ENCODE peak calls at places on chromosome 5, in seven cellular contexts. One of them, this sample, is unnamed.
A peak's percentile ranks its signal among the peaks of the same experiment; 100 is the strongest.

GRCh38 chr5:95839658-95840057 is 17.1 kb upstream of the GLRX start:
- DNase-seq in HepG2: peak; percentile 69
- DNase-seq in H1: no peak
- DNase-seq in K562: no peak
- DNase-seq in GM12878: no peak
- DNase-seq in SK-N-SH: no peak
- DNase-seq in HCT116: no peak
- DNase-seq in this sample: no peak

GRCh38 chr5:102801375-102801774 is 46.3 kb downstream of the PAM start:
- DNase-seq in HCT116: no peak
- DNase-seq in K562: no peak
- DNase-seq in H1: no peak
- DNase-seq in SK-N-SH: no peak
- DNase-seq in GM12878: no peak
- DNase-seq in HepG2: no peak
- DNase-seq in this sample: no peak

GRCh38 chr5:51392689-51393199 is 9.5 kb downstream of the ISL1 start:
- DNase-seq in GM12878: no peak
- DNase-seq in HCT116: no peak
- DNase-seq in SK-N-SH: no peak
- DNase-seq in HepG2: no peak
- DNase-seq in H1: no peak
- DNase-seq in K562: no peak
- DNase-seq in this sample: no peak

GRCh38 chr5:15704397-15704947 is 204.5 kb downstream of the FBXL7 start:
- DNase-seq in HepG2: no peak
- DNase-seq in H1: no peak
- DNase-seq in GM12878: no peak
- DNase-seq in SK-N-SH: no peak
- DNase-seq in K562: no peak
- DNase-seq in HCT116: no peak
- DNase-seq in this sample: no peak

GRCh38 chr5:172713809-172714490 is 57.0 kb downstream of the DUSP1 start:
- DNase-seq in H1: no peak
- DNase-seq in HepG2: no peak
- DNase-seq in SK-N-SH: no peak
- DNase-seq in K562: no peak
- DNase-seq in HCT116: no peak
- DNase-seq in GM12878: no peak
- DNase-seq in this sample: no peak

GRCh38 chr5:3032513-3032912 is 281.0 kb upstream of the IRX2 start:
- DNase-seq in K562: no peak
- DNase-seq in HepG2: no peak
- DNase-seq in H1: no peak
- DNase-seq in SK-N-SH: no peak
- DNase-seq in GM12878: no peak
- DNase-seq in HCT116: no peak
- DNase-seq in this sample: no peak

GRCh38 chr5:98679963-98680362 is 93.5 kb upstream of the RGMB start:
- DNase-seq in H1: no peak
- DNase-seq in GM12878: no peak
- DNase-seq in HepG2: no peak
- DNase-seq in HCT116: no peak
- DNase-seq in K562: no peak
- DNase-seq in SK-N-SH: no peak
- DNase-seq in this sample: no peak

GRCh38 chr5:168353216-168353957 is 61.9 kb downstream of the WWC1 start:
- DNase-seq in H1: no peak
- DNase-seq in HepG2: no peak
- DNase-seq in K562: no peak
- DNase-seq in SK-N-SH: no peak
- DNase-seq in HCT116: no peak
- DNase-seq in GM12878: no peak
- DNase-seq in this sample: peak; percentile 97

GRCh38 chr5:172694061-172694460 is 53.0 kb downstream of the NEURL1B start:
- DNase-seq in HepG2: no peak
- DNase-seq in SK-N-SH: peak; percentile 3
- DNase-seq in H1: no peak
- DNase-seq in HCT116: no peak
- DNase-seq in GM12878: no peak
- DNase-seq in K562: no peak
- DNase-seq in this sample: no peak

GRCh38 chr5:112005533-112005926 is 248.5 kb upstream of the NREP start:
- DNase-seq in HepG2: no peak
- DNase-seq in H1: no peak
- DNase-seq in SK-N-SH: no peak
- DNase-seq in GM12878: no peak
- DNase-seq in K562: no peak
- DNase-seq in HCT116: no peak
- DNase-seq in this sample: no peak

GRCh38 chr5:54756301-54756700 is 229.1 kb downstream of the ESM1 start:
- DNase-seq in K562: no peak
- DNase-seq in HCT116: no peak
- DNase-seq in HepG2: no peak
- DNase-seq in SK-N-SH: no peak
- DNase-seq in H1: peak; percentile 13
- DNase-seq in GM12878: no peak
- DNase-seq in this sample: no peak
- TF ChIP-seq JUND in K562: no peak
- TF ChIP-seq JUND in HCT116: no peak
- TF ChIP-seq JUND in HepG2: no peak
- TF ChIP-seq JUND in SK-N-SH: no peak
- TF ChIP-seq JUND in H1: no peak
- TF ChIP-seq JUND in GM12878: no peak
- TF ChIP-seq JUND in this sample: no peak

GRCh38 chr5:142211013-142211412 is 102.4 kb downstream of the NDFIP1 start:
- DNase-seq in H1: no peak
- DNase-seq in GM12878: no peak
- DNase-seq in HepG2: no peak
- DNase-seq in HCT116: no peak
- DNase-seq in SK-N-SH: no peak
- DNase-seq in K562: no peak
- DNase-seq in this sample: no peak

GRCh38 chr5:142213077-142213476 is 104.5 kb downstream of the NDFIP1 start:
- DNase-seq in H1: no peak
- DNase-seq in HepG2: no peak
- DNase-seq in SK-N-SH: no peak
- DNase-seq in HCT116: no peak
- DNase-seq in GM12878: no peak
- DNase-seq in K562: no peak
- DNase-seq in this sample: no peak

GRCh38 chr5:142219146-142219545 is 105.7 kb downstream of the SPRY4 start:
- DNase-seq in GM12878: no peak
- DNase-seq in HCT116: no peak
- DNase-seq in H1: no peak
- DNase-seq in K562: no peak
- DNase-seq in SK-N-SH: no peak
- DNase-seq in HepG2: no peak
- DNase-seq in this sample: no peak

GRCh38 chr5:142211918-142212317 is 103.3 kb downstream of the NDFIP1 start:
- DNase-seq in HCT116: no peak
- DNase-seq in K562: no peak
- DNase-seq in H1: no peak
- DNase-seq in SK-N-SH: no peak
- DNase-seq in GM12878: no peak
- DNase-seq in HepG2: no peak
- DNase-seq in this sample: no peak

DNA sequence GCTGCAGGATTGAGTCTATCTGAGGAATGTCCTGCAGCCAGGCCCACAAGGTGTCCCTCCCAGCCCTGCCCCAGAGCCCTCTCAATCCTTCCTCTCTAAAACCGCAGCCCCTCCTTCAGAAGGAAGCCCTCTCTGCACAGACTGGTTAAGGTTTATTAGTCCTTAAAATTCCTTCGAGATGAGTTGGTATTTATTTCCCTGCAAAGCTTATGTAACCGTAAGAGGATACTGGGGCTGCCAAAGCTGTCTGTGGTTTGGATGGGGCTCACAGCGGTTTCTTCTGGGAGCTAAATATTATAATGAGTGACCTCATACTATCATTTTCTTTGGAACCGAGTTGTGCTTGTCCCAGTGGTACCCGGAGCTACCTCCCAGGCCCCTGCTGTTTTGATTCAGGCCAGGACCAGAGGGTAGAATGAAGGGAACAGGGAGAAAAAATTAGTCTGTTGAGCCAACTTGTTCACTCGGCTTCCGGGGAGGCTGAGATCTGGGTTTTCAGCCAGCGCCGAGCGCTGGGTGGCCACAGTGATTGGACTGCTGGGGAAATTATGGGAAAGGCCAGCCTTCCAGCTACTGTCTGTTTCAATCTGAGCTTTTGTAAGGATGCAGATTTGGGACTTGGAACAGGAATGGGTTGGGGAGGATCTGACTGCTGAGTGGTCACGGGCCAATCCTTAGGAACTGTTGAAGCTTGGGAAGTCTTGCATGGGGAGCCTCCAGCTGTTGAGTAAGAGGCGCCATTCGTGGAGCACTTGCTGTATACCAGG is 107.5 kb downstream of the NDFIP1 start:
- DNase-seq in HepG2: peak; percentile 54
- DNase-seq in H1: no peak
- DNase-seq in GM12878: no peak
- DNase-seq in SK-N-SH: no peak
- DNase-seq in HCT116: peak; percentile 66
- DNase-seq in K562: no peak
- DNase-seq in this sample: peak; percentile 33
- TF ChIP-seq JUND in HepG2: no peak
- TF ChIP-seq JUND in H1: no peak
- TF ChIP-seq JUND in GM12878: no peak
- TF ChIP-seq JUND in SK-N-SH: peak; percentile 96
- TF ChIP-seq JUND in HCT116: peak; percentile 75
- TF ChIP-seq JUND in K562: no peak
- TF ChIP-seq JUND in this sample: no peak

DNA sequence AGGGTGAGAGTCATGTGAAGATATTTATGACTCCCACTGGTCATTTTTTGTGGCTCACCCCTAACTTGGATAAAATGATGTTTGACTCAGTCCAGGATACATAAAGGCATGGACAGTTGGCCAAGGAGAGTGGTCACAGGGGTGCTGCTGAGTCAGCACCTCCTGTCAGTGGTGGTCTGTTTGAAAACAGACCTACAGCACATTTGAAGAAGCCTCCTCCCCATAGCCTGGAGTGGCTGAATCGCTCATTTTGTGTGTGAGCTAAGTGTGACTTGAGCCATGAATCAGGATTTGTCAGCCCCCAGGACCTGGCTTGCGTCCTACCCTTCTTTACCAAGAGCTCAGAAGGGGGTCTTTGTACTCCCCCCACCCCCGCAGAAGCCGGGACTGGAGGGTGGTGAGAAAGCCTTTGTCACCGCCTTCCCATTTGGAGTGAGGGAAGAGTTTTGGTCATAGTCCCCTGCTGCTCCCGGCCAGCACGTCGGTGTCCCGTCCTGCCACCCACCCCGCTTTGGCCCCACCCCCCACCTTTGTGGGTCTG is 35.6 kb downstream of the TRIO start:
- DNase-seq in HepG2: no peak
- DNase-seq in SK-N-SH: no peak
- DNase-seq in HCT116: no peak
- DNase-seq in GM12878: no peak
- DNase-seq in K562: no peak
- DNase-seq in H1: peak; percentile 56
- DNase-seq in this sample: no peak
- TF ChIP-seq JUND in HepG2: no peak
- TF ChIP-seq JUND in SK-N-SH: peak; percentile 62
- TF ChIP-seq JUND in HCT116: peak; percentile 22
- TF ChIP-seq JUND in GM12878: no peak
- TF ChIP-seq JUND in K562: no peak
- TF ChIP-seq JUND in H1: no peak
- TF ChIP-seq JUND in this sample: no peak

DNA sequence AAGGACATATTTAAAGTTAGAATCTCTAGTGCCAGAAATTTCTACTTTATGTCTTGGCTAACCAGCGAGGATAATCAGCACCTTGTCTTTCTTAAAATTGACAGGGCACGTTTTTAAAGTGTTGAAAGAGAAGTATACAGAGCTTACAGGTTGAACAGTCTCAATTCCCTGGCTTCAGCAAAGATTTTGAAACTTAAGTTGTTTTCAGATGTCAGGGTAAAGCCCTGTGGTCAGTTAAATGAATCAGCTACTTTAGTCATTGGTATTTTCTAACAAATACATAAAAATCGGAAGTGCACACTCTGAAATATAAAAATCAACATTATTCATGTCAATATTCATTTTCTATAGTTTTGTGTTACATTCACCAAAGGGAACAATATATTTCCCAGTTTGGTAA is 29.1 kb downstream of the SNCAIP start:
- DNase-seq in H1: no peak
- DNase-seq in K562: no peak
- DNase-seq in HCT116: no peak
- DNase-seq in GM12878: no peak
- DNase-seq in SK-N-SH: no peak
- DNase-seq in HepG2: no peak
- DNase-seq in this sample: no peak
- TF ChIP-seq JUND in H1: no peak
- TF ChIP-seq JUND in K562: no peak
- TF ChIP-seq JUND in HCT116: no peak
- TF ChIP-seq JUND in GM12878: no peak
- TF ChIP-seq JUND in SK-N-SH: no peak
- TF ChIP-seq JUND in HepG2: no peak
- TF ChIP-seq JUND in this sample: no peak

GRCh38 chr5:65801332-65801731 is 79.3 kb downstream of the NLN start:
- DNase-seq in SK-N-SH: no peak
- DNase-seq in GM12878: no peak
- DNase-seq in HCT116: no peak
- DNase-seq in H1: no peak
- DNase-seq in HepG2: no peak
- DNase-seq in K562: no peak
- DNase-seq in this sample: no peak
- TF ChIP-seq JUND in SK-N-SH: no peak
- TF ChIP-seq JUND in GM12878: no peak
- TF ChIP-seq JUND in HCT116: no peak
- TF ChIP-seq JUND in H1: no peak
- TF ChIP-seq JUND in HepG2: no peak
- TF ChIP-seq JUND in K562: no peak
- TF ChIP-seq JUND in this sample: no peak

GRCh38 chr5:61815343-61815742 is 483.3 kb downstream of the ZSWIM6 start:
- DNase-seq in HCT116: no peak
- DNase-seq in SK-N-SH: no peak
- DNase-seq in GM12878: no peak
- DNase-seq in HepG2: no peak
- DNase-seq in K562: no peak
- DNase-seq in H1: no peak
- DNase-seq in this sample: no peak

GRCh38 chr5:61816585-61817450 is 484.8 kb downstream of the ZSWIM6 start:
- DNase-seq in HepG2: no peak
- DNase-seq in H1: no peak
- DNase-seq in SK-N-SH: no peak
- DNase-seq in K562: no peak
- DNase-seq in HCT116: no peak
- DNase-seq in GM12878: no peak
- DNase-seq in this sample: no peak

GRCh38 chr5:61821561-61821960 is 484.4 kb upstream of the KIF2A start:
- DNase-seq in HCT116: no peak
- DNase-seq in SK-N-SH: no peak
- DNase-seq in K562: no peak
- DNase-seq in HepG2: no peak
- DNase-seq in GM12878: no peak
- DNase-seq in H1: no peak
- DNase-seq in this sample: no peak

GRCh38 chr5:61816146-61816545 is 484.1 kb downstream of the ZSWIM6 start:
- DNase-seq in SK-N-SH: no peak
- DNase-seq in HCT116: no peak
- DNase-seq in HepG2: no peak
- DNase-seq in K562: no peak
- DNase-seq in H1: no peak
- DNase-seq in GM12878: no peak
- DNase-seq in this sample: no peak

GRCh38 chr5:61817472-61818326 is 485.6 kb downstream of the ZSWIM6 start:
- DNase-seq in GM12878: no peak
- DNase-seq in HepG2: peak; percentile 5
- DNase-seq in K562: no peak
- DNase-seq in SK-N-SH: peak; percentile 51
- DNase-seq in H1: no peak
- DNase-seq in HCT116: peak; percentile 22
- DNase-seq in this sample: peak; percentile 67
- TF ChIP-seq JUND in GM12878: no peak
- TF ChIP-seq JUND in HepG2: no peak
- TF ChIP-seq JUND in K562: no peak
- TF ChIP-seq JUND in SK-N-SH: no peak
- TF ChIP-seq JUND in H1: no peak
- TF ChIP-seq JUND in HCT116: no peak
- TF ChIP-seq JUND in this sample: no peak

This sample was measured in T47D.